ENCODE peak calls at places on chromosome 9, in five cellular contexts. I, N, O, E and A are unnamed samples.

GRCh38 chr9:16145196-16145950 is 592.5 kb downstream of the CCDC171 start:
- DNase-seq in I (no peak), N (no peak), O (no peak), E (no peak), A (no peak)

GRCh38 chr9:111034573-111035539 is 3.4 kb downstream of the LPAR1 start:
- DNase-seq in I (no peak), N (no peak), O (no peak), E (no peak), A (no peak)

GRCh38 chr9:6915635-6916034 is 157.9 kb downstream of the KDM4C start:
- DNase-seq in I (no peak), N (no peak), O (no peak), E (no peak), A (no peak)

GRCh38 chr9:116715751-116716150 is 28.6 kb downstream of the TRIM32 start:
- DNase-seq in I (no peak), N (no peak), O (no peak), E (no peak), A (no peak)

GRCh38 chr9:113895526-113895925 is 19.4 kb downstream of the ZNF618 start:
- DNase-seq in I (no peak), N (peak), O (no peak), E (no peak), A (no peak)

GRCh38 chr9:19643875-19644274 is 145.0 kb downstream of the SLC24A2 start:
- DNase-seq in I (no peak), N (no peak), O (no peak), E (no peak), A (no peak)

GRCh38 chr9:124312290-124313265 is 54.8 kb downstream of the NEK6 start:
- DNase-seq in I (no peak), N (no peak), O (no peak), E (no peak), A (no peak)

GRCh38 chr9:132238992-132239391 is 77.1 kb downstream of the NTNG2 start:
- DNase-seq in I (peak), N (no peak), O (no peak), E (no peak), A (no peak)

GRCh38 chr9:88503101-88503844 is 31.7 kb upstream of the NXNL2 start:
- DNase-seq in I (no peak), N (no peak), O (peak), E (no peak), A (no peak)

GRCh38 chr9:98010450-98010849 is 27.3 kb downstream of the ANP32B start:
- DNase-seq in I (peak), N (peak), O (no peak), E (peak), A (no peak)

GRCh38 chr9:136695955-136696354 is 8.7 kb upstream of the AGPAT2 start:
- DNase-seq in I (peak), N (no peak), O (no peak), E (no peak), A (no peak)

GRCh38 chr9:78668148-78668825 is 371.4 kb downstream of the PSAT1 start:
- DNase-seq in I (no peak), N (peak), O (no peak), E (peak), A (no peak)